ENCODE peak calls at places on chromosomes 11 and 22, in five cellular contexts. One of them, this sample, is unnamed.

GRCh38 chr11:134272381-134273316 is 3.5 kb upstream of the GLB1L3 start:
- DNase-seq in HL-60: no peak
- DNase-seq in EH: peak
- DNase-seq in NCI-H2029: no peak
- DNase-seq in Calu3: no peak
- DNase-seq in this sample: no peak

GRCh38 chr11:107249054-107249453 is 208.6 kb downstream of the CWF19L2 start:
- DNase-seq in Calu3: no peak
- DNase-seq in HL-60: no peak
- DNase-seq in NCI-H2029: no peak
- DNase-seq in EH: no peak
- DNase-seq in this sample: no peak

GRCh38 chr11:69089258-69089657 is 40.5 kb downstream of the TPCN2 start:
- DNase-seq in HL-60: peak
- DNase-seq in NCI-H2029: no peak
- DNase-seq in Calu3: peak
- DNase-seq in EH: peak
- DNase-seq in this sample: no peak

GRCh38 chr11:24963879-24964278 is 467.0 kb downstream of the LUZP2 start:
- DNase-seq in EH: no peak
- DNase-seq in Calu3: no peak
- DNase-seq in HL-60: no peak
- DNase-seq in NCI-H2029: no peak
- DNase-seq in this sample: no peak

GRCh38 chr11:66687831-66688281 is 10.2 kb upstream of the RBM4B start:
- DNase-seq in NCI-H2029: no peak
- DNase-seq in HL-60: no peak
- DNase-seq in Calu3: no peak
- DNase-seq in EH: no peak
- DNase-seq in this sample: no peak

GRCh38 chr11:12318791-12319733 is 58.3 kb upstream of the PARVA start:
- DNase-seq in EH: peak
- DNase-seq in NCI-H2029: peak
- DNase-seq in HL-60: no peak
- DNase-seq in Calu3: no peak
- DNase-seq in this sample: no peak

GRCh38 chr11:7081441-7081840 is 7.4 kb upstream of the RBMXL2 start:
- DNase-seq in HL-60: no peak
- DNase-seq in NCI-H2029: no peak
- DNase-seq in EH: no peak
- DNase-seq in Calu3: no peak
- DNase-seq in this sample: no peak

GRCh38 chr11:36672815-36673450 is 74.9 kb upstream of the RAG2 start:
- DNase-seq in NCI-H2029: no peak
- DNase-seq in Calu3: peak
- DNase-seq in EH: peak
- DNase-seq in HL-60: peak
- DNase-seq in this sample: no peak

GRCh38 chr11:27216268-27217149 is 146.5 kb downstream of the CCDC34 start:
- DNase-seq in EH: peak
- DNase-seq in NCI-H2029: peak
- DNase-seq in Calu3: no peak
- DNase-seq in HL-60: no peak
- DNase-seq in this sample: no peak

GRCh38 chr22:27489265-27489675 is 312.3 kb downstream of the MN1 start:
- DNase-seq in HL-60: no peak
- DNase-seq in EH: peak
- DNase-seq in Calu3: peak
- DNase-seq in NCI-H2029: no peak
- DNase-seq in this sample: no peak

GRCh38 chr11:78223320-78223954 is 34.7 kb downstream of the USP35 start:
- DNase-seq in HL-60: no peak
- DNase-seq in Calu3: no peak
- DNase-seq in NCI-H2029: no peak
- DNase-seq in EH: no peak
- DNase-seq in this sample: no peak

GRCh38 chr11:6404341-6405038 is 14.2 kb downstream of the SMPD1 start:
- DNase-seq in Calu3: no peak
- DNase-seq in EH: peak
- DNase-seq in HL-60: no peak
- DNase-seq in NCI-H2029: no peak
- DNase-seq in this sample: no peak

GRCh38 chr11:69889400-69890372 is 70.5 kb upstream of the FGF3 start:
- DNase-seq in EH: no peak
- DNase-seq in NCI-H2029: no peak
- DNase-seq in HL-60: no peak
- DNase-seq in Calu3: no peak
- DNase-seq in this sample: no peak

GRCh38 chr11:120900642-120901041 is 123.3 kb upstream of the TBCEL start:
- DNase-seq in Calu3: no peak
- DNase-seq in EH: no peak
- DNase-seq in HL-60: no peak
- DNase-seq in NCI-H2029: no peak
- DNase-seq in this sample: no peak

GRCh38 chr22:22756109-22756508 is 111.7 kb downstream of the GGTLC2 start:
- DNase-seq in HL-60: no peak
- DNase-seq in Calu3: no peak
- DNase-seq in EH: no peak
- DNase-seq in NCI-H2029: no peak
- DNase-seq in this sample: no peak

GRCh38 chr11:35682230-35683195 is 19.9 kb downstream of the TRIM44 start:
- DNase-seq in EH: peak
- DNase-seq in HL-60: no peak
- DNase-seq in Calu3: peak
- DNase-seq in NCI-H2029: peak
- DNase-seq in this sample: no peak

GRCh38 chr11:64695548-64695947 is 27.4 kb downstream of the NRXN2 start:
- DNase-seq in NCI-H2029: no peak
- DNase-seq in HL-60: no peak
- DNase-seq in EH: no peak
- DNase-seq in Calu3: no peak
- DNase-seq in this sample: no peak

GRCh38 chr11:12413141-12414055 is 36.0 kb downstream of the PARVA start:
- DNase-seq in Calu3: no peak
- DNase-seq in NCI-H2029: no peak
- DNase-seq in HL-60: no peak
- DNase-seq in EH: peak
- DNase-seq in this sample: no peak

GRCh38 chr11:64643927-64644326 is 52.9 kb downstream of the SLC22A12 start:
- DNase-seq in EH: no peak
- DNase-seq in Calu3: no peak
- DNase-seq in HL-60: no peak
- DNase-seq in NCI-H2029: no peak
- DNase-seq in this sample: no peak

GRCh38 chr22:45341503-45341902 is 31.8 kb downstream of the FAM118A start:
- DNase-seq in HL-60: no peak
- DNase-seq in Calu3: no peak
- DNase-seq in NCI-H2029: peak
- DNase-seq in EH: no peak
- DNase-seq in this sample: no peak

GRCh38 chr11:34192481-34193401 is 87.3 kb downstream of the NAT10 start:
- DNase-seq in Calu3: peak
- DNase-seq in NCI-H2029: no peak
- DNase-seq in EH: peak
- DNase-seq in HL-60: no peak
- DNase-seq in this sample: no peak

GRCh38 chr11:130209128-130209932 is 49.7 kb downstream of the ST14 start:
- DNase-seq in NCI-H2029: no peak
- DNase-seq in Calu3: no peak
- DNase-seq in EH: no peak
- DNase-seq in HL-60: no peak
- DNase-seq in this sample: no peak

GRCh38 chr11:20353829-20354434 is 9.6 kb upstream of the HTATIP2 start:
- DNase-seq in HL-60: no peak
- DNase-seq in NCI-H2029: peak
- DNase-seq in Calu3: peak
- DNase-seq in EH: peak
- DNase-seq in this sample: no peak

GRCh38 chr11:23540101-23540561 is 679.9 kb upstream of the CCDC179 start:
- DNase-seq in EH: peak
- DNase-seq in NCI-H2029: no peak
- DNase-seq in Calu3: peak
- DNase-seq in HL-60: no peak
- DNase-seq in this sample: no peak

GRCh38 chr11:16839821-16840220 is 101.4 kb downstream of the C11orf58 start:
- DNase-seq in Calu3: no peak
- DNase-seq in NCI-H2029: no peak
- DNase-seq in EH: no peak
- DNase-seq in HL-60: no peak
- DNase-seq in this sample: no peak

GRCh38 chr22:42327462-42328129 is 57.1 kb upstream of the TCF20 start:
- DNase-seq in Calu3: no peak
- DNase-seq in HL-60: no peak
- DNase-seq in NCI-H2029: no peak
- DNase-seq in EH: no peak
- DNase-seq in this sample: no peak

GRCh38 chr11:67268036-67268683 is 1.9 kb downstream of the GRK2 start:
- DNase-seq in EH: no peak
- DNase-seq in HL-60: peak
- DNase-seq in NCI-H2029: no peak
- DNase-seq in Calu3: no peak
- DNase-seq in this sample: no peak

GRCh38 chr11:63749624-63750023 is 19.0 kb downstream of the ZFTA start:
- DNase-seq in HL-60: no peak
- DNase-seq in NCI-H2029: no peak
- DNase-seq in Calu3: no peak
- DNase-seq in EH: no peak
- DNase-seq in this sample: no peak

GRCh38 chr11:74966651-74967050 is 17.6 kb downstream of the SPCS2 start:
- DNase-seq in HL-60: no peak
- DNase-seq in Calu3: no peak
- DNase-seq in NCI-H2029: no peak
- DNase-seq in EH: no peak
- DNase-seq in this sample: no peak

GRCh38 chr11:1892116-1892515 is 421 bp upstream of the PRR33 start:
- DNase-seq in EH: no peak
- DNase-seq in Calu3: no peak
- DNase-seq in NCI-H2029: no peak
- DNase-seq in HL-60: no peak
- DNase-seq in this sample: no peak

This sample was measured in CMK.